ENCODE peak calls at places on chromosomes 2 and 18, in six cellular contexts. One of them, this sample, is unnamed.

GRCh38 chr2:9378433-9379371 is 44.6 kb downstream of the ITGB1BP1 start:
- DNase-seq in GM23248: peak; percentile 95
- DNase-seq in SK-N-SH: no peak
- DNase-seq in PC-3: peak; percentile 72
- DNase-seq in HCT116: no peak
- DNase-seq in MM.1S: no peak
- DNase-seq in this sample: no peak

GRCh38 chr2:222436040-222436413 is 11.7 kb downstream of the SGPP2 start:
- DNase-seq in GM23248: no peak
- DNase-seq in SK-N-SH: no peak
- DNase-seq in PC-3: no peak
- DNase-seq in HCT116: no peak
- DNase-seq in MM.1S: no peak
- DNase-seq in this sample: no peak

GRCh38 chr2:102110596-102111334 is 31.8 kb upstream of the IL1R1 start:
- DNase-seq in GM23248: peak; percentile 61
- DNase-seq in SK-N-SH: no peak
- DNase-seq in PC-3: no peak
- DNase-seq in HCT116: no peak
- DNase-seq in MM.1S: no peak
- DNase-seq in this sample: no peak

GRCh38 chr18:59460060-59460395 is 101.0 kb upstream of the LMAN1 start:
- DNase-seq in GM23248: no peak
- DNase-seq in SK-N-SH: peak; percentile 36
- DNase-seq in PC-3: no peak
- DNase-seq in HCT116: no peak
- DNase-seq in MM.1S: no peak
- DNase-seq in this sample: no peak

GRCh38 chr2:109284816-109285215 is 155.8 kb downstream of the SH3RF3 start:
- DNase-seq in GM23248: peak; percentile 37
- DNase-seq in SK-N-SH: peak; percentile 79
- DNase-seq in PC-3: no peak
- DNase-seq in HCT116: no peak
- DNase-seq in MM.1S: no peak
- DNase-seq in this sample: no peak

GRCh38 chr2:62195421-62196277 is at the start of gene B3GNT2:
- DNase-seq in GM23248: peak; percentile 90
- DNase-seq in SK-N-SH: peak; percentile 97
- DNase-seq in PC-3: peak; percentile 72
- DNase-seq in HCT116: peak; percentile 19
- DNase-seq in MM.1S: peak; percentile 84
- DNase-seq in this sample: peak; percentile 95

GRCh38 chr2:223046470-223047053 is 5.4 kb upstream of the KCNE4 start:
- DNase-seq in GM23248: peak; percentile 62
- DNase-seq in SK-N-SH: no peak
- DNase-seq in PC-3: no peak
- DNase-seq in HCT116: no peak
- DNase-seq in MM.1S: no peak
- DNase-seq in this sample: no peak

GRCh38 chr2:227163998-227164744 is at the start of the genes COL4A3 and COL4A4:
- DNase-seq in GM23248: peak; percentile 64
- DNase-seq in SK-N-SH: peak; percentile 55
- DNase-seq in PC-3: peak; percentile 49
- DNase-seq in HCT116: peak; percentile 61
- DNase-seq in MM.1S: peak; percentile 81
- DNase-seq in this sample: no peak

GRCh38 chr2:54949431-54949830 is 100.8 kb downstream of the RTN4 start:
- DNase-seq in GM23248: peak; percentile 63
- DNase-seq in SK-N-SH: no peak
- DNase-seq in PC-3: no peak
- DNase-seq in HCT116: no peak
- DNase-seq in MM.1S: no peak
- DNase-seq in this sample: no peak

GRCh38 chr18:62436636-62437519 is 85.9 kb upstream of the ZCCHC2 start:
- DNase-seq in GM23248: peak; percentile 90
- DNase-seq in SK-N-SH: no peak
- DNase-seq in PC-3: peak; percentile 55
- DNase-seq in HCT116: no peak
- DNase-seq in MM.1S: no peak
- DNase-seq in this sample: no peak

GRCh38 chr2:45813003-45813601 is 161.6 kb downstream of the PRKCE start:
- DNase-seq in GM23248: no peak
- DNase-seq in SK-N-SH: peak; percentile 56
- DNase-seq in PC-3: no peak
- DNase-seq in HCT116: no peak
- DNase-seq in MM.1S: no peak
- DNase-seq in this sample: no peak

GRCh38 chr2:98519156-98519555 is 74.5 kb downstream of the INPP4A start:
- DNase-seq in GM23248: peak; percentile 22
- DNase-seq in SK-N-SH: no peak
- DNase-seq in PC-3: no peak
- DNase-seq in HCT116: no peak
- DNase-seq in MM.1S: no peak
- DNase-seq in this sample: no peak

GRCh38 chr2:134466141-134466540 is 212.3 kb downstream of the MGAT5 start:
- DNase-seq in GM23248: peak; percentile 6
- DNase-seq in SK-N-SH: peak; percentile 46
- DNase-seq in PC-3: peak; percentile 55
- DNase-seq in HCT116: peak; percentile 54
- DNase-seq in MM.1S: peak; percentile 11
- DNase-seq in this sample: peak; percentile 70

GRCh38 chr2:222866358-222866960 is 5.6 kb downstream of the ACSL3 start:
- DNase-seq in GM23248: no peak
- DNase-seq in SK-N-SH: no peak
- DNase-seq in PC-3: no peak
- DNase-seq in HCT116: no peak
- DNase-seq in MM.1S: no peak
- DNase-seq in this sample: peak; percentile 7

GRCh38 chr2:39664898-39665591 is 672 bp upstream of the TMEM178A start:
- DNase-seq in GM23248: no peak
- DNase-seq in SK-N-SH: no peak
- DNase-seq in PC-3: no peak
- DNase-seq in HCT116: no peak
- DNase-seq in MM.1S: no peak
- DNase-seq in this sample: no peak

GRCh38 chr2:207768168-207768890 is 1.4 kb downstream of the FZD5 start:
- DNase-seq in GM23248: peak; percentile 63
- DNase-seq in SK-N-SH: peak; percentile 80
- DNase-seq in PC-3: peak; percentile 59
- DNase-seq in HCT116: no peak
- DNase-seq in MM.1S: no peak
- DNase-seq in this sample: no peak

GRCh38 chr2:86396304-86396785 is 44.8 kb upstream of the KDM3A start:
- DNase-seq in GM23248: peak; percentile 50
- DNase-seq in SK-N-SH: no peak
- DNase-seq in PC-3: peak; percentile 65
- DNase-seq in HCT116: peak; percentile 33
- DNase-seq in MM.1S: peak; percentile 10
- DNase-seq in this sample: peak; percentile 69

GRCh38 chr2:70789304-70790078 is 952 bp downstream of the FIGLA start:
- DNase-seq in GM23248: peak; percentile 68
- DNase-seq in SK-N-SH: peak; percentile 81
- DNase-seq in PC-3: peak; percentile 73
- DNase-seq in HCT116: peak; percentile 46
- DNase-seq in MM.1S: peak; percentile 59
- DNase-seq in this sample: peak; percentile 70

GRCh38 chr2:209431701-209432100 is 7.9 kb downstream of the MAP2 start:
- DNase-seq in GM23248: peak; percentile 73
- DNase-seq in SK-N-SH: no peak
- DNase-seq in PC-3: peak; percentile 96
- DNase-seq in HCT116: no peak
- DNase-seq in MM.1S: no peak
- DNase-seq in this sample: no peak

GRCh38 chr2:97645112-97645699 is 656 bp upstream of the COX5B start:
- DNase-seq in GM23248: peak; percentile 36
- DNase-seq in SK-N-SH: peak; percentile 47
- DNase-seq in PC-3: no peak
- DNase-seq in HCT116: no peak
- DNase-seq in MM.1S: no peak
- DNase-seq in this sample: peak; percentile 54

GRCh38 chr2:80168801-80169200 is 135.8 kb downstream of the LRRTM1 start:
- DNase-seq in GM23248: no peak
- DNase-seq in SK-N-SH: no peak
- DNase-seq in PC-3: no peak
- DNase-seq in HCT116: no peak
- DNase-seq in MM.1S: no peak
- DNase-seq in this sample: no peak

GRCh38 chr2:201656102-201656501 is 12.8 kb upstream of the TMEM237 start:
- DNase-seq in GM23248: no peak
- DNase-seq in SK-N-SH: no peak
- DNase-seq in PC-3: no peak
- DNase-seq in HCT116: no peak
- DNase-seq in MM.1S: no peak
- DNase-seq in this sample: no peak

GRCh38 chr2:148201075-148202004 is 180.4 kb downstream of the MBD5 start:
- DNase-seq in GM23248: peak; percentile 47
- DNase-seq in SK-N-SH: peak; percentile 22
- DNase-seq in PC-3: peak; percentile 66
- DNase-seq in HCT116: peak; percentile 42
- DNase-seq in MM.1S: peak; percentile 30
- DNase-seq in this sample: peak; percentile 86

GRCh38 chr2:239137890-239138283 is 262.9 kb downstream of the HDAC4 start:
- DNase-seq in GM23248: no peak
- DNase-seq in SK-N-SH: no peak
- DNase-seq in PC-3: no peak
- DNase-seq in HCT116: no peak
- DNase-seq in MM.1S: no peak
- DNase-seq in this sample: no peak

GRCh38 chr2:64262816-64263215 is 118.6 kb upstream of the PELI1 start:
- DNase-seq in GM23248: no peak
- DNase-seq in SK-N-SH: no peak
- DNase-seq in PC-3: no peak
- DNase-seq in HCT116: no peak
- DNase-seq in MM.1S: no peak
- DNase-seq in this sample: no peak

GRCh38 chr2:207148025-207148424 is 17.7 kb downstream of the KLF7 start:
- DNase-seq in GM23248: peak; percentile 62
- DNase-seq in SK-N-SH: no peak
- DNase-seq in PC-3: peak; percentile 54
- DNase-seq in HCT116: no peak
- DNase-seq in MM.1S: no peak
- DNase-seq in this sample: no peak

GRCh38 chr18:42706618-42707017 is 408.9 kb downstream of the RIT2 start:
- DNase-seq in GM23248: no peak
- DNase-seq in SK-N-SH: no peak
- DNase-seq in PC-3: no peak
- DNase-seq in HCT116: no peak
- DNase-seq in MM.1S: no peak
- DNase-seq in this sample: no peak

GRCh38 chr18:79496978-79497637 is 101.4 kb downstream of the NFATC1 start:
- DNase-seq in GM23248: peak; percentile 51
- DNase-seq in SK-N-SH: no peak
- DNase-seq in PC-3: no peak
- DNase-seq in HCT116: no peak
- DNase-seq in MM.1S: no peak
- DNase-seq in this sample: no peak

GRCh38 chr2:100235098-100235497 is 87.2 kb downstream of the LONRF2 start:
- DNase-seq in GM23248: no peak
- DNase-seq in SK-N-SH: no peak
- DNase-seq in PC-3: peak; percentile 53
- DNase-seq in HCT116: no peak
- DNase-seq in MM.1S: peak; percentile 88
- DNase-seq in this sample: peak; percentile 96

GRCh38 chr18:57931038-57931437 is 113.0 kb upstream of the NEDD4L start:
- DNase-seq in GM23248: no peak
- DNase-seq in SK-N-SH: no peak
- DNase-seq in PC-3: no peak
- DNase-seq in HCT116: no peak
- DNase-seq in MM.1S: peak; percentile 93
- DNase-seq in this sample: no peak

GRCh38 chr2:128638311-128638710 is 319.6 kb upstream of the HS6ST1 start:
- DNase-seq in GM23248: no peak
- DNase-seq in SK-N-SH: no peak
- DNase-seq in PC-3: no peak
- DNase-seq in HCT116: no peak
- DNase-seq in MM.1S: no peak
- DNase-seq in this sample: no peak
- H3K9me2 ChIP-seq in GM23248: no peaks in the 10 kb centered on the region
- H3K9me2 ChIP-seq in SK-N-SH: no peaks in the 10 kb centered on the region
- H3K9me2 ChIP-seq in PC-3: no peaks in the 10 kb centered on the region
- H3K9me2 ChIP-seq in HCT116: no peaks in the 10 kb centered on the region
- H3K9me2 ChIP-seq in MM.1S: no peaks in the 10 kb centered on the region
- H3K9me2 ChIP-seq in this sample: no peaks in the 10 kb centered on the region

GRCh38 chr18:13614318-13614643 is 112.1 kb downstream of the FAM210A start:
- DNase-seq in GM23248: no peak
- DNase-seq in SK-N-SH: no peak
- DNase-seq in PC-3: no peak
- DNase-seq in HCT116: no peak
- DNase-seq in MM.1S: no peak
- DNase-seq in this sample: no peak
- H3K9ac ChIP-seq in GM23248: no peak overlapping the region
- H3K9ac ChIP-seq in SK-N-SH: no peak overlapping the region
- H3K9ac ChIP-seq in PC-3: no peak overlapping the region
- H3K9ac ChIP-seq in HCT116: no peak overlapping the region
- H3K9ac ChIP-seq in MM.1S: peak overlapping the region; percentile 99
- H3K9ac ChIP-seq in this sample: peak overlapping the region; percentile 89

DNA sequence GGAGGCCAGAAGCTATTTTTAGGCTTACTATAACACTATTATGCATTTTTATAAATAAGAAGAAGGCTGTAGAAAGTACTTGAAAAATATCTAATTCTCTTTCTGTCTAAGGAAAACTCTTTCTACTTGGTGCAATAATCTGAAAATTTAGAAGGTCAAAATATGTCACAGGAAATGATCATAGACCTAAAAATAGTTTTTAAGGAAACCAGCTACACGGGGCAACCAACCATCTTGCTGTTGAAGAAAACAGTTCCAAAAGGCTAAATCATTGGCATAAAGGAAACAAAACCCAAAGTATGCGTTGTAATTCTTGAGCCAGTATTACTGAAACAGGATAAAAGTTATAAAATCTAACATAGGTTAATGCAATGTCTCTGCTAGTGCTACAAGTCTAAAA is 40.2 kb downstream of the SOCS6 start:
- DNase-seq in GM23248: peak; percentile 39
- DNase-seq in SK-N-SH: no peak
- DNase-seq in PC-3: no peak
- DNase-seq in HCT116: no peak
- DNase-seq in MM.1S: peak; percentile 10
- DNase-seq in this sample: no peak
- H3K9me2 ChIP-seq in GM23248: no peaks in the 10 kb centered on the region
- H3K9me2 ChIP-seq in SK-N-SH: no peaks in the 10 kb centered on the region
- H3K9me2 ChIP-seq in PC-3: no peaks in the 10 kb centered on the region
- H3K9me2 ChIP-seq in HCT116: no peaks in the 10 kb centered on the region
- H3K9me2 ChIP-seq in MM.1S: no peaks in the 10 kb centered on the region
- H3K9me2 ChIP-seq in this sample: no peaks in the 10 kb centered on the region

DNA sequence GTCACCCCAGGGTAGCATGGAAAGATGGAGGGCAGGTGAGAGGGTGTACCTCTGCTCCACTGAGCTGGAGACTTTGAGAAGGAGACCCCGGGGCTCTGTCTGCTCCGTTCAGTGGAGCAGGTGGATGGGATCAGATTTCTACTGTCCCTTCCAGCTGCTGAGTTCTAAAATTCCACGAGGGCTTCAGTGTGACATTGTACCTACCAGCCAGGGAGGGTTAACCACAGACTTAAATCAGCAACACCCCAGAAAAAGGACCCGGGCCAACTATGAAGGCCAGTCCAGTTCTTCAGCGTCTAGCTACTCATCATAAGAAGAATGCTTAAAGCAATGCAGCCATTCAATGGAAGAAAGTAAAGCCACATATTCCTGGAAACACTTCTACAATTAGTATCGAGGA is 23.8 kb downstream of the STAT1 start:
- DNase-seq in GM23248: no peak
- DNase-seq in SK-N-SH: no peak
- DNase-seq in PC-3: no peak
- DNase-seq in HCT116: no peak
- DNase-seq in MM.1S: no peak
- DNase-seq in this sample: no peak
- H3K9ac ChIP-seq in GM23248: no peak overlapping the region
- H3K9ac ChIP-seq in SK-N-SH: no peak overlapping the region
- H3K9ac ChIP-seq in PC-3: no peak overlapping the region
- H3K9ac ChIP-seq in HCT116: no peak overlapping the region
- H3K9ac ChIP-seq in MM.1S: no peak overlapping the region
- H3K9ac ChIP-seq in this sample: no peak overlapping the region

This sample was measured in Karpas-422.